ENCODE peak calls at places on chromosomes 16 and 17, in ten cellular contexts. N, W, E, G, P, A, I, X, Z and L are unnamed samples.
A peak's percentile ranks its signal among the peaks of the same experiment; 100 is the strongest.

GRCh38 chr17:17191346-17191792 is 14.8 kb downstream of the PLD6 start:
- DNase-seq in N (no peak), W (no peak), E (peak; percentile 91), G (no peak), P (no peak), A (no peak), I (peak; percentile 93), X (peak; percentile 95), Z (peak; percentile 88), L (peak; percentile 55)

GRCh38 chr17:37274432-37274831 is 101.4 kb upstream of the C17orf78 start:
- DNase-seq in N (no peak), W (no peak), E (no peak), G (no peak), P (no peak), A (no peak), I (no peak), X (no peak), Z (no peak), L (no peak)

GRCh38 chr17:17354560-17355357 is 51.6 kb downstream of the NT5M start:
- DNase-seq in N (peak; percentile 86), W (peak; percentile 66), E (peak; percentile 84), G (peak; percentile 95), P (peak; percentile 62), A (peak; percentile 26), I (peak; percentile 75), X (peak; percentile 36), Z (peak; percentile 60), L (peak; percentile 88)

GRCh38 chr16:22098538-22099255 is 6.4 kb downstream of the VWA3A start:
- DNase-seq in N (peak; percentile 60), W (peak; percentile 66), E (peak; percentile 69), G (peak; percentile 61), P (no peak), A (peak; percentile 42), I (peak; percentile 55), X (peak; percentile 34), Z (peak; percentile 44), L (peak; percentile 80)

GRCh38 chr17:49390548-49391324 is 23.9 kb downstream of the PHB1 start:
- DNase-seq in N (no peak), W (no peak), E (no peak), G (no peak), P (peak; percentile 59), A (no peak), I (peak; percentile 29), X (no peak), Z (no peak), L (no peak)

GRCh38 chr17:43338886-43339516 is 59.8 kb upstream of the ARL4D start:
- DNase-seq in N (peak; percentile 61), W (peak; percentile 61), E (peak; percentile 68), G (peak; percentile 90), P (peak; percentile 81), A (peak; percentile 23), I (peak; percentile 64), X (peak; percentile 31), Z (no peak), L (peak; percentile 82)

GRCh38 chr16:2779151-2779920 is 2.3 kb upstream of the ELOB start:
- DNase-seq in N (no peak), W (no peak), E (no peak), G (peak; percentile 53), P (no peak), A (no peak), I (no peak), X (no peak), Z (no peak), L (no peak)

GRCh38 chr16:711548-712320 is 3.2 kb upstream of the METRN start:
- DNase-seq in N (peak; percentile 70), W (peak; percentile 63), E (peak; percentile 80), G (peak; percentile 94), P (peak; percentile 79), A (no peak), I (peak; percentile 55), X (peak; percentile 44), Z (peak; percentile 50), L (peak; percentile 87)

GRCh38 chr16:30004811-30005242 is 6.0 kb downstream of the DOC2A start:
- DNase-seq in N (no peak), W (no peak), E (no peak), G (no peak), P (no peak), A (no peak), I (no peak), X (no peak), Z (no peak), L (no peak)

GRCh38 chr16:61862221-61862620 is 174.0 kb downstream of the CDH8 start:
- DNase-seq in N (no peak), W (no peak), E (no peak), G (no peak), P (no peak), A (no peak), I (no peak), X (no peak), Z (no peak), L (no peak)

DNA sequence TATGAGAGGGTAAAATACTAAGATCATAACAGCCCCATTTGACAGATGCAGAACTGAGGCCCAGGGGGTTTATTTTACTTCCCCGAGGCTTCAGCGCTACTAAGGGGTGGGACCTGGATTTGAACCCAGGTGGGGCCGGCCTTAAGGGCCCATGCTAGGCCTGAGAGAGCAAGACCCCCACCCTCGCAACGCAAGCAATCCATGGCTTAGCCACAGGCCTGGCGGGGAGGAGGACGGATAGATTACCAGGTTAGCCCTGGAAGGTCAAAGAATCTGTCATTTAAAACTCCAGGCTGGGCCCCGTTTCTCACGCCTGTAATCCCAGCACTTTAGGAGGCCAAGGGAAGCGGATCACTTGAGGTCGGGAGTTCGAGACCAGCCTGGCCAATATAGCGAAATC is 1.9 kb upstream of the CDH3 start:
- DNase-seq in N (no peak), W (no peak), E (no peak), G (peak; percentile 57), P (no peak), A (no peak), I (no peak), X (no peak), Z (no peak), L (no peak)
- H3K27me3 ChIP-seq in N (no peaks in the 10 kb centered on the region), W (peaks cover 13% of the 10 kb centered on the region), E (peaks cover 53% of the 10 kb centered on the region), G (peaks cover 34% of the 10 kb centered on the region), P (peaks cover 36% of the 10 kb centered on the region), A (no peaks in the 10 kb centered on the region), I (peaks cover 53% of the 10 kb centered on the region), X (peaks cover 25% of the 10 kb centered on the region), Z (peaks cover 53% of the 10 kb centered on the region), L (peaks cover 53% of the 10 kb centered on the region)

DNA sequence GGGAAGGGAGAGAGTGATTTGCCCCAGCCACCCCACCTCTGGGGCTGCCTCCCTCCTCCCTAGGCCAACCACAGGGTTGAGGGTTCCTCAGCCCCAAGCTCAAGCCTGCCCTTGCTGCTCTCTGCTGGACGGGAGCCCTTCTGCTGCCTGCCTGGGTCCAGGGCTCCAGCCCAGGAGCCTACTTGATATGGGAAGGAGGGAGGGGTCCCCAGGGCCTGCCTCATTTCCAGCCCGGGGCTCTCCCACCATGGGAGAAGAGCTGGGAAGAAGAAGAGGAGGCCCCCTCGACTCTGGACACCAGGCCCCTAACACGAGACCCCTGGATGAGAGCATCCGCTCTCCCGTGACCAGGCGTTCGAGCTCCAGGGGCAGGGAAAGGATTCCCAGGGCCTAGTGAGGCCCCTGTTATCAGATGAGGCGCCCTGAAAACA is 726 bp downstream of the SLC16A5 start:
- DNase-seq in N (no peak), W (no peak), E (no peak), G (peak; percentile 83), P (no peak), A (no peak), I (no peak), X (no peak), Z (no peak), L (no peak)
- H3K9ac ChIP-seq in N (no peak overlapping the region), W (no peak overlapping the region), E (peak overlapping the region; percentile 82), G (peak overlapping the region; percentile 90), P (peak overlapping the region; percentile 98), A (no peak overlapping the region), I (peak overlapping the region; percentile 86), X (no peak overlapping the region), Z (peak overlapping the region; percentile 73), L (peak overlapping the region; percentile 92)

DNA sequence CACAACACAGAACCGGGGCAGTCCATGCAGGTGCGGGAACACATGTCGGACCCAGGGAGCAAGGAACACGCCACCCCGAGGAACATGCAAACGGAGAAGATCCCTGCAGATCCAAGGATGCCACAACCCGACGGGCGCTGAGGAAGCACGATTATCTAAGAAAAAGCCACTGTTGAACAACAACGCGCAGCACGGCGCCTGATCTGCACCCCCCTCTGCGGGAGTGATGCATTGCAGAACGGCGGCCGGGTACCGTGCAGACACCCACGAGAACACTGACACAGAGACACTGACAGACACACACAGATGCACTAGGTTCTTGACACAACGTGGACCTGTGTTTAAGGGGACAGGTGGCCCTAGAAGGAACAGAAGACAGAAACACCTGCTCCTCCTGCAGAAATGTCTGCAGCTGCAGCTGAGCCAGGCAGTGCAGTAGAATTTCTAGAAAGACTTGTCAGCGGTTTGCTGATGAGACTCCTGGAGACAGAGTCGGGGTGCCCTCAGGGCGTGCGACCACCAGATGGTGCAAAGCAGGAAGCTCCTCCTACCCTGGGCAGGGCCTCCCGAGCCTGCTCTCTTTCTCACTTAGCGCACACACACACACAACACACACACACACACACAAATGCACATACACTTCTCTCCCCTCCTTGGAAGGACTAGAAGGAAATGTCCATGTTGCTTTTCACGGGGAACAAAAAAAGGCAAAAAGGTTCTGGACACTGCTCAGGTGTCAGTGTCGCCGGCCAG is 7.5 kb downstream of the NPTX1 start:
- DNase-seq in N (no peak), W (no peak), E (no peak), G (no peak), P (no peak), A (no peak), I (no peak), X (no peak), Z (no peak), L (no peak)
- H3K27me3 ChIP-seq in N (peaks cover 41% of the 10 kb centered on the region), W (peaks cover 100% of the 10 kb centered on the region), E (peaks cover 43% of the 10 kb centered on the region), G (peaks cover 91% of the 10 kb centered on the region), P (peaks cover 23% of the 10 kb centered on the region), A (peaks cover 9% of the 10 kb centered on the region), I (peaks cover 27% of the 10 kb centered on the region), X (no peaks in the 10 kb centered on the region), Z (peaks cover under 1% of the 10 kb centered on the region), L (peaks cover 77% of the 10 kb centered on the region)

DNA sequence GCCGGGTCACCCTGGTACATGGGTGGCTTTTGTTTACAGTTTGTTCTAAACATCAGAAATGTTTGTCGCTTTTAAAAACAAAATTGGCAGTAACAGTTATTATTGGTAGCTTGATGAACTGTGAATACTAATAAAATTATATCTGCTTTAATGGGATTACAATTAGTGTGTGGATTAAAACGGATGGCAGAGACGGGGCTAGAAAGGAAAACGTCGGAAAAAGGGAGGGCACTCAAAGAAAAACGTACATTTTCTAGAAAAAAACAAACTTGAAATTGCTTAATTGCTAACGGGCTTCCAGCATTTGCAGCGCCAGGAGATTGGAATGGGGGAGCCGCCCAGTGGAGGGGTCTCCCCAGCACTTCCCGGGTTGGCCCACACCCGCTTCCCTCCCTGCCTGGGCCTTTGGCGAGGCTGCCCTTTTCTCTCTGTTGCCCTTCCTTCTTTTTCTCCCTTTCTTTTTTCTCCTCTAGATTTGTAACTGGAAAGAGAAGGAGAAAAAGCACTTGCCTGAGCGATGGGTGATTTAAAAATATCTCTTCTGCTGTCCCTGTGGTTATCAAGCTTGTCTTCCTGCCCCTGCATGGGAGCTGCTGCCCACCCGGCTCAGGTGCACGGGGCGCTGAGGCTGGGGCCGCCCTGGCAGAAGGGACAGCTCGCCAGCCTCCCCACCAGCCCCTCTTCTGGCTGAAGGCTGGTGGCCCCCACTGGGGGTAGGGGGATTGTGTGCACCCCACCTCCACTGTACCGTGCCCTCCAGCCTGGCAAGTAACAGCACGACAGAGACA is 5.9 kb downstream of the BAHCC1 start:
- DNase-seq in N (no peak), W (no peak), E (peak; percentile 47), G (no peak), P (no peak), A (no peak), I (no peak), X (no peak), Z (no peak), L (no peak)
- H3K9ac ChIP-seq in N (no peak overlapping the region), W (no peak overlapping the region), E (peak overlapping the region; percentile 95), G (peak overlapping the region; percentile 76), P (peak overlapping the region; percentile 82), A (no peak overlapping the region), I (peak overlapping the region; percentile 61), X (peak overlapping the region; percentile 78), Z (peak overlapping the region; percentile 97), L (peak overlapping the region; percentile 97)